ENCODE peak calls at places on chromosomes 6 and 20, in eight cellular contexts. Z is M059J; O is bronchial epithelial cell; G is MV-4-11; A is foreskin fibroblast; S is OCI-LY7; Q is NCI-H82; W is stimulated activated CD4-positive, alpha-beta T cell treated with anti-CD3 and anti-CD28 coated beads, Interleukin-1b, Interleukin-23, amount 100 ng/mL, for 4 hours. Y is an unnamed sample.

GRCh38 chr6:157240059-157240959 is 83.0 kb downstream of the TMEM242 start:
- DNase-seq in Z (peak; percentile 79), O (no peak), G (peak; percentile 30), A (peak; percentile 45), S (no peak), Q (peak; percentile 94), W (no peak), Y (no peak)

GRCh38 chr6:67459556-67459955 is 1175.5 kb upstream of the ADGRB3 start:
- DNase-seq in Z (no peak), O (peak; percentile 70), G (no peak), A (no peak), S (no peak), Q (no peak), W (no peak), Y (no peak)

GRCh38 chr6:3742426-3743344 is 8.8 kb downstream of the PXDC1 start:
- DNase-seq in Z (peak; percentile 75), O (peak; percentile 58), G (peak; percentile 57), A (peak; percentile 60), S (peak; percentile 82), Q (peak; percentile 83), W (peak; percentile 93), Y (peak; percentile 82)

GRCh38 chr6:91298543-91299145 is 711.8 kb upstream of the MAP3K7 start:
- DNase-seq in Z (no peak), O (no peak), G (no peak), A (no peak), S (no peak), Q (no peak), W (no peak), Y (no peak)

GRCh38 chr6:38650207-38650752 is 10.6 kb upstream of the BTBD9 start:
- DNase-seq in Z (no peak), O (no peak), G (no peak), A (no peak), S (no peak), Q (no peak), W (no peak), Y (no peak)

GRCh38 chr20:48702388-48703041 is 125.3 kb downstream of the PREX1 start:
- DNase-seq in Z (no peak), O (no peak), G (peak; percentile 36), A (no peak), S (no peak), Q (no peak), W (no peak), Y (no peak)

GRCh38 chr6:156396791-156397418 is 380.3 kb upstream of the ARID1B start:
- DNase-seq in Z (no peak), O (no peak), G (no peak), A (no peak), S (peak; percentile 87), Q (no peak), W (no peak), Y (peak; percentile 11)

GRCh38 chr20:37649017-37649416 is 44.8 kb upstream of the CTNNBL1 start:
- DNase-seq in Z (peak; percentile 76), O (no peak), G (no peak), A (peak; percentile 16), S (no peak), Q (no peak), W (no peak), Y (no peak)

GRCh38 chr6:39688494-39688893 is 36.7 kb downstream of the KIF6 start:
- DNase-seq in Z (peak; percentile 70), O (peak; percentile 55), G (peak; percentile 47), A (peak; percentile 20), S (no peak), Q (no peak), W (no peak), Y (no peak)

GRCh38 chr6:63014290-63014689 is 197.0 kb upstream of the FKBP1C start:
- DNase-seq in Z (no peak), O (no peak), G (no peak), A (no peak), S (no peak), Q (no peak), W (no peak), Y (no peak)

GRCh38 chr20:21074605-21075336 is 31.4 kb downstream of the LINC00237 start:
- DNase-seq in Z (peak; percentile 94), O (peak; percentile 57), G (peak; percentile 58), A (no peak), S (no peak), Q (no peak), W (no peak), Y (no peak)

GRCh38 chr6:20652691-20653479 is 118.6 kb downstream of the CDKAL1 start:
- DNase-seq in Z (peak; percentile 76), O (peak; percentile 73), G (no peak), A (peak; percentile 43), S (no peak), Q (no peak), W (no peak), Y (no peak)

Y was measured in T follicular helper cell.